ENCODE peak calls at places on chromosomes 4 and X, in nine cellular contexts. J is fibroblast of lung, C is cardiac muscle cell, G is upper lobe of right lung, I is brain microvascular endothelial cell, Z is stomach, P is pancreas, H is HCT116, E is left ventricle myocardium inferior. F is an unnamed sample.

GRCh38 chrX:38798956-38799355 is 2.3 kb upstream of the MID1IP1 start:
- DNase-seq in H (no peak), E (no peak), C (peak; percentile 21), P (no peak), I (peak; percentile 66), G (no peak), J (peak; percentile 88), Z (no peak), F (no peak)

GRCh38 chr4:155529197-155529596 is 137.5 kb upstream of the GUCY1A1 start:
- DNase-seq in I (no peak), H (no peak), E (no peak), J (peak; percentile 11), G (no peak), Z (no peak), C (peak; percentile 69), P (no peak), F (no peak)

GRCh38 chrX:140190441-140191108 is 225.3 kb upstream of the CXorf66 start:
- DNase-seq in H (no peak), J (peak; percentile 58), I (no peak), C (peak; percentile 17), G (no peak), P (peak; percentile 33), Z (peak; percentile 31), E (no peak), F (no peak)

GRCh38 chr4:155578726-155579385 is 87.8 kb upstream of the GUCY1A1 start:
- DNase-seq in G (no peak), Z (no peak), E (no peak), C (peak; percentile 58), I (no peak), J (peak; percentile 68), H (no peak), P (no peak), F (no peak)

GRCh38 chr4:140448830-140449229 is 21.4 kb upstream of the CLGN start:
- DNase-seq in J (peak; percentile 12), Z (no peak), E (no peak), G (no peak), I (no peak), C (peak; percentile 6), H (no peak), P (no peak), F (no peak)

GRCh38 chr4:74874785-74875367 is 58.0 kb upstream of the PARM1 start:
- DNase-seq in P (no peak), C (peak; percentile 91), G (no peak), I (peak; percentile 58), E (no peak), Z (peak; percentile 27), H (peak; percentile 73), J (peak; percentile 70), F (peak; percentile 35)

GRCh38 chr4:133866328-133866699 is 335.3 kb downstream of the PABPC4L start:
- DNase-seq in H (no peak), G (no peak), E (no peak), P (no peak), J (peak; percentile 91), Z (no peak), C (peak; percentile 26), I (peak; percentile 8), F (no peak)

GRCh38 chr4:16505726-16506125 is 279.5 kb upstream of the TAPT1 start:
- DNase-seq in C (peak; percentile 57), J (no peak), I (peak; percentile 2), G (no peak), Z (no peak), E (no peak), H (no peak), P (no peak), F (no peak)

GRCh38 chr4:167897116-167897515 is 195.2 kb upstream of the ANXA10 start:
- DNase-seq in G (no peak), H (peak; percentile 23), I (peak; percentile 68), J (peak; percentile 80), C (peak; percentile 79), Z (no peak), E (no peak), P (no peak), F (peak; percentile 89)

GRCh38 chrX:118116308-118117068 is at the start of gene KLHL13:
- DNase-seq in E (peak; percentile 41), I (no peak), P (peak; percentile 67), G (peak; percentile 58), J (peak; percentile 41), Z (no peak), C (peak; percentile 44), H (no peak), F (peak; percentile 50)

GRCh38 chr4:15598644-15599043 is 56.5 kb downstream of the FBXL5 start:
- DNase-seq in C (peak; percentile 29), G (no peak), H (no peak), P (no peak), I (peak; percentile 71), E (no peak), Z (no peak), J (peak; percentile 68), F (no peak)

GRCh38 chr4:118835896-118836762 is at the start of gene SEC24D:
- DNase-seq in E (peak; percentile 90), Z (peak; percentile 91), I (peak; percentile 83), P (peak; percentile 89), J (peak; percentile 78), H (peak; percentile 50), G (peak; percentile 94), C (peak; percentile 92), F (peak; percentile 85)
- TF ChIP-seq CTCF in E (peak; percentile 35), Z (no peak), I (no peak), P (no peak), J (no peak), H (no peak), G (no peak), C (no peak), F (no peak)

GRCh38 chr4:55887594-55887993 is 34.1 kb downstream of the EXOC1 start:
- DNase-seq in P (no peak), G (no peak), J (no peak), H (no peak), Z (no peak), I (no peak), E (no peak), C (no peak), F (no peak)

GRCh38 chr4:55884093-55884850 is 30.8 kb downstream of the EXOC1 start:
- DNase-seq in H (no peak), Z (no peak), J (no peak), G (no peak), E (no peak), I (no peak), C (no peak), P (no peak), F (no peak)

GRCh38 chr4:55879224-55879623 is 25.8 kb downstream of the EXOC1 start:
- DNase-seq in H (no peak), Z (no peak), E (no peak), J (no peak), I (no peak), P (no peak), C (no peak), G (no peak), F (no peak)

GRCh38 chr4:55880652-55881280 is 27.3 kb downstream of the EXOC1 start:
- DNase-seq in J (no peak), Z (no peak), C (no peak), P (no peak), G (no peak), H (no peak), I (no peak), E (no peak), F (no peak)

GRCh38 chr4:55884851-55885219 is 31.4 kb downstream of the EXOC1 start:
- DNase-seq in C (no peak), Z (no peak), G (no peak), H (no peak), E (no peak), J (no peak), I (no peak), P (no peak), F (no peak)
- H3K36me3 ChIP-seq in C (peaks cover 11% of the 10 kb centered on the region), Z (peaks cover 7% of the 10 kb centered on the region), G (peaks cover 44% of the 10 kb centered on the region), H (peaks cover 8% of the 10 kb centered on the region), E (peaks cover 61% of the 10 kb centered on the region), J (peaks cover 4% of the 10 kb centered on the region), I (peaks cover 20% of the 10 kb centered on the region), P (no peaks in the 10 kb centered on the region), F (no peaks in the 10 kb centered on the region)

GRCh38 chr4:147381749-147382148 is 99.1 kb upstream of the EDNRA start:
- DNase-seq in Z (no peak), P (no peak), C (no peak), I (no peak), G (no peak), J (no peak), E (no peak), H (no peak), F (no peak)

DNA sequence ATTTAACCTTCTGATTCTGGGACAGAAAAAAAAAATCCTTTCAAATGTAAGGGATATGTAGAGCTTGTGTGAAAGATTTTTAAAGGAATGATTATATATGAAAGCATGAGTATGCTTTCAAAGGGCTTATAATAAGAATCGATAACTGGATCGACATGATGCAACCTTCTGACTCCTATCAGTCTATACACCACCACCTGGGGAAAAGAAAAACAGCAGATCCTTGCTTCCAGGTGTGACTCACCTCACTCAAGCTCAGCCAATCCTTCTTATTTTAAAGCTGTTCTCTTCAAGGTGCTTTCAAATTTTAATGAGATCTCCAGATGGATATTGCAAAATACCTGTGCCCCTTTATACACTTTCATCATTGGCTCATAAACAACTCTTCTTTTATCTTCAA is 102.1 kb upstream of the EDNRA start:
- DNase-seq in H (peak; percentile 63), G (no peak), E (no peak), I (no peak), P (no peak), C (no peak), Z (no peak), J (no peak), F (peak; percentile 4)
- TF ChIP-seq CTCF in H (peak; percentile 34), G (peak; percentile 15), E (no peak), I (no peak), P (no peak), C (no peak), Z (no peak), J (no peak), F (peak; percentile 16)

GRCh38 chr4:99028187-99028586 is 32.7 kb downstream of the METAP1 start:
- DNase-seq in G (no peak), H (no peak), P (no peak), E (no peak), Z (no peak), J (peak; percentile 54), C (no peak), I (no peak), F (no peak)

GRCh38 chr4:99029852-99030251 is 34.3 kb downstream of the METAP1 start:
- DNase-seq in P (no peak), I (no peak), C (no peak), J (peak; percentile 74), G (no peak), E (no peak), H (no peak), Z (no peak), F (no peak)

GRCh38 chr4:99029018-99029735 is 33.7 kb downstream of the METAP1 start:
- DNase-seq in I (no peak), E (no peak), G (no peak), P (no peak), J (no peak), C (no peak), H (no peak), Z (no peak), F (no peak)

GRCh38 chr4:99038213-99038612 is 42.7 kb downstream of the METAP1 start:
- DNase-seq in E (no peak), Z (no peak), J (no peak), H (no peak), G (no peak), I (no peak), C (no peak), P (no peak), F (no peak)

DNA sequence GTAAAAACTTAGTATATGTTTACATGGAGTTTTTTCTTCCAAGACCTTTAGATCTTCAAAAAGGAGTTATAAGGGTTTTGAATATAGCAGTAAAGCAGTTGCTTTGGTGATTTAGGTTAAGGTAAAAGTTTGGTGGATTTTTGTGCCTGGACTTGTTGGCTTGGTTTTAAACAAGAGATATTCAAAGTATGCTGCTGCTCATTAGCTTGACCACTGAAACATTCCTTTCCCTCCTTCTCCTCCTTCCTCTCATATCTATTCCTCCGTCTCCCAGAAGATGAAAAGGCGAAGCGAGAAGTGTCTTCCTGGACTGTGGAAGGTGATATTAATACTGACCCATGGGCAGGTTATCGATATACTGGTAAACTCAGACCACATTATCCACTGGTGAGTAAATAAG is 38.4 kb downstream of the METAP1 start:
- DNase-seq in H (no peak), C (peak; percentile 25), G (no peak), J (peak; percentile 80), Z (no peak), E (no peak), P (no peak), I (no peak), F (no peak)
- H3K36me3 ChIP-seq in H (peaks cover 43% of the 10 kb centered on the region), C (peaks cover 2% of the 10 kb centered on the region), G (no peaks in the 10 kb centered on the region), J (no peaks in the 10 kb centered on the region), Z (no peaks in the 10 kb centered on the region), E (peaks cover 12% of the 10 kb centered on the region), P (no peaks in the 10 kb centered on the region), I (no peaks in the 10 kb centered on the region), F (no peaks in the 10 kb centered on the region)

F was measured in Caco-2.